ENCODE peak calls at places on chromosomes 5 and 9, in seven cellular contexts. D is spleen; Z is CD8-positive, alpha-beta T cell; J is fibroblast of pulmonary artery; C is left ventricle myocardium inferior; F is ovary; O is H7. M is an unnamed sample.

GRCh38 chr9:88537743-88538055 is 2.7 kb downstream of the NXNL2 start:
- DNase-seq in F (peak), D (peak), Z (no peak), O (no peak), J (peak), C (peak), M (peak)

GRCh38 chr9:134128727-134129679 is 6.9 kb upstream of the WDR5 start:
- DNase-seq in J (no peak), Z (no peak), D (peak), C (no peak), O (peak), F (no peak), M (no peak)

GRCh38 chr5:122099060-122099790 is 21.2 kb upstream of the LOX start:
- DNase-seq in O (no peak), J (peak), C (no peak), F (no peak), Z (no peak), D (no peak), M (peak)

GRCh38 chr9:127183814-127184582 is 61.6 kb upstream of the ANGPTL2 start:
- DNase-seq in C (peak), F (no peak), O (no peak), Z (no peak), J (peak), D (peak), M (no peak)

GRCh38 chr5:42759456-42759855 is 2.8 kb downstream of the CCDC152 start:
- DNase-seq in O (no peak), C (no peak), D (no peak), J (peak), Z (no peak), F (no peak), M (no peak)

GRCh38 chr9:106075568-106075967 is 381.2 kb downstream of the TMEM38B start:
- DNase-seq in J (no peak), F (no peak), Z (no peak), D (no peak), C (no peak), O (no peak), M (no peak)

GRCh38 chr5:14039063-14039462 is 94.6 kb upstream of the DNAH5 start:
- DNase-seq in F (no peak), D (no peak), J (peak), O (no peak), Z (no peak), C (no peak), M (peak)

GRCh38 chr9:695252-695651 is 146.2 kb upstream of the DMRT1 start:
- DNase-seq in F (no peak), J (no peak), C (no peak), Z (no peak), O (no peak), D (no peak), M (no peak)

GRCh38 chr5:128825826-128826225 is 139.5 kb upstream of the SLC27A6 start:
- DNase-seq in Z (no peak), C (no peak), F (no peak), J (peak), O (no peak), D (no peak), M (peak)

GRCh38 chr9:19926774-19927173 is 137.9 kb upstream of the SLC24A2 start:
- DNase-seq in F (no peak), J (no peak), C (no peak), Z (no peak), D (no peak), O (no peak), M (no peak)

GRCh38 chr9:14399736-14400657 is 86.1 kb upstream of the NFIB start:
- DNase-seq in O (no peak), C (no peak), D (no peak), F (no peak), Z (no peak), J (peak), M (no peak)

DNA sequence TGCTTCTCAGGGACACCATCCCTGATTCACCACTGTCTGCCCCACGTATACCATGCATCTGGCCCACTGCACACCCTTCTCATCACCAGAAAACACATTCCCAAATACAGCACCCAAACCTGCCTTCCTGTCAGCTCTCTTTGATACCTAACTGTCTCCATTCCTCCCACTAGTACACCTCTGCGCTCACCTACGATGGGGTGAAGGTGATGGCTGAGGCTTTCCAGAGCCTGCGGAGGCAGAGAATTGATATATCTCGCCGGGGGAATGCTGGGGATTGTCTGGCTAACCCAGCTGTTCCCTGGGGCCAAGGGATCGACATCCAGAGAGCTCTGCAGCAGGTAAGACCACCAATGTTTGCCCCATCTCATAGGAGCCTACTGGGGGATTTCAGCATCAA is 186.4 kb downstream of the GRIA1 start:
- DNase-seq in D (no peak), J (no peak), Z (no peak), C (no peak), F (no peak), O (no peak), M (no peak)
- H3K4me3 ChIP-seq in D (no peak), J (no peak), Z (no peak), C (no peak), F (no peak), O (no peak), M (no peak)

GRCh38 chr9:136645343-136645902 is 17.3 kb upstream of the EGFL7 start:
- DNase-seq in D (no peak), F (no peak), Z (no peak), C (no peak), O (no peak), J (no peak), M (no peak)

GRCh38 chr9:136645903-136646754 is 16.6 kb upstream of the EGFL7 start:
- DNase-seq in O (no peak), D (peak), J (peak), C (peak), Z (no peak), F (peak), M (no peak)

GRCh38 chr9:136648746-136649145 is 14.0 kb upstream of the EGFL7 start:
- DNase-seq in Z (no peak), F (no peak), O (no peak), J (no peak), C (peak), D (peak), M (no peak)

GRCh38 chr9:136644593-136645342 is 17.9 kb upstream of the EGFL7 start:
- DNase-seq in D (peak), F (peak), C (peak), J (no peak), O (peak), Z (peak), M (no peak)

DNA sequence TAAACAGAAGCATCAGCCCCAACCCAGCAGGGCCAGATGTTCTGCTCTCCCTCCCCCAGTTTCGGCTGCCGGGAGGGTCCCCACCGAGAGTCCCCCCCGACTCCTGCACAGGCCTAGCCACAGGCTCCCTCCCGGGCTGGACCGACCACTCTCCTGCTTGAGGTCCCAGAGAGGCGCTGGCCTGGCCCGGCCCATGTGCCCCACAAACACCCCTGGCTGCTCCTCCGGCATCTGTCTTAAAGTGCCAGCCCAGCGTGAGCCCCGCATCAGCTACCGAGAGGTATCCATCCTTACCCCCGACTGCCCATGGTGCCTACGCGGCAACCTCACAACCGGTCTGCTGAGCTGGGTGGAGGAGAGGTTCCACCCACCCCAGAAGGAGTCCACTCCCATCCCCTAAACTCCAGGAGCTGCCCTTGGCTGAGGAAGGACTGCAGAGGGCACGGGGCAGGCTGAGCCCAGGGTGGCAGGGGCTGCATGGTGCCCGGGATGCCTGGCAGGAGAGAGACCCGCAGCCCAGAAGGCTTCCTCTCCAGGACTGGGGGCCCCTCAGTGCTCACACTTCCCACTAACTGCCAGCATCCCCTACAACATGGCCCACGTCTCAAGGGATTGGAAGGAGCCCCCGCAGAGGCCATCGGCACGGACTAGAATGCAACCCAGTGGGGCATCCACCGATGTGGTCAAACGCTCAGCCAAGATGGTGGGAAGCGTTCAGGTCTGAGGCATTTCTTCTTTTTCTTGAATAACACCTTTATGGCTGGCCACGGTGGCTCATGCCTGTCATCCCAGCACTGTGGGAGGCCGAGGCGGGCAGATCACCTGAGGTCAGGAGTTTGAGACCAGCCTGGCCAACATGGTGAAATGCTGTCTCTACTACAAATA is 15.6 kb upstream of the EGFL7 start:
- DNase-seq in Z (no peak), D (peak), J (no peak), O (no peak), F (no peak), C (peak), M (no peak)
- H3K4me3 ChIP-seq in Z (no peak), D (peak), J (no peak), O (no peak), F (no peak), C (peak), M (no peak)

GRCh38 chr5:76801159-76801802 is 17.5 kb upstream of the F2RL1 start:
- DNase-seq in J (peak), Z (no peak), O (no peak), C (peak), D (no peak), F (peak), M (peak)
- H3K4me3 ChIP-seq in J (no peak), Z (no peak), O (no peak), C (no peak), D (no peak), F (no peak), M (no peak)

DNA sequence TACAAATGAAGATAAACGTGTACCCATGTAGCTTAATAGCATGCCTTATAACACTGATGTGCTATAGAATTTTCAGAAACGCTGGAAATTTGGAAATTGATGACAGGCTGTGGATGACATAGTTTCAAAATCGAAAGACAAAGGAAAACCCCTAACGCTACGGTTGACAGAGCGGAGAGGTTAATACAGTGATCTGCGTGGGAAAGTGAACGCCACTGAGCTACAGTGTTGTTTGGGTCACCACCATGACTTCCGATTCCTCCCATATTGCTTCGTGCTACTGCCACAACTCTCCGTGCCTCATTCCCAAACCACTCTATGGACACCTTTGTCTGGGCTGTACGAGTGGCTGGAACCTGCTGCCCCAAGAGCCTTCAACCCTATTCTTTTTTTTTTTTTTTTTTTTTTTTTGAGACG is 7.3 kb downstream of the OTP start:
- DNase-seq in J (no peak), D (no peak), O (no peak), F (no peak), C (no peak), Z (no peak), M (no peak)
- H3K4me3 ChIP-seq in J (no peak), D (peak), O (no peak), F (no peak), C (peak), Z (peak), M (no peak)

DNA sequence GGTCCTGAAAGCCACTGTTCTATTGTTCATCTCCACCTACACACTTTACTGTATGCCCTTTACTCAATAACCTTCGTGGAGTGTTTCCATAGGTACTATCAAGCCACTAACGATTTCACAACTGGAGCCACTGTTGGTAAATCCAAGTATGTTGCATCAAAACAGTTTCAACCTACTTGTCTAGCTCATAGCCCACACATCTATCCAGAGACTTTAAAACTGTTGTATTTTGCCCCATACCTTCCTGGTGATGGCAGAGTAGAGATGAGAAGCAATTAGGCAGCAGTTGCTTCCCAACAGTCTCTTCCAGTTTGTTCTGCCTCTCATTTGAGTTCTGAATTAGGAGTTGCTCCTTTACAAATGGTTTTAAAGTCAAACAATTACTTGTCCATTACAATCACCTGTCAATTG is 607 bp downstream of the FAXDC2 start:
- DNase-seq in O (peak), J (peak), C (no peak), D (no peak), Z (no peak), F (no peak), M (no peak)
- H3K4me3 ChIP-seq in O (peak), J (peak), C (peak), D (peak), Z (no peak), F (peak), M (peak)

M was measured in astrocyte of the spinal cord.